ENCODE peak calls at places on chromosomes 1 and 21, in five cellular contexts. K is mesendoderm; M is RWPE1; T is neural crest cell; S is activated CD4-positive, alpha-beta memory T cell treated with anti-CD3 and anti-CD28 coated beads, Interleukin-2, amount 10 ng/mL, durations not matched to agents 7 days and 5 days. F is an unnamed sample.

GRCh38 chr1:174726880-174727585 is 272.7 kb upstream of the CACYBP start:
- DNase-seq in K (no peak), S (no peak), M (no peak), T (no peak), F (no peak)

GRCh38 chr1:21655748-21656147 is 13.4 kb downstream of the RAP1GAP start:
- DNase-seq in T (no peak), M (peak; percentile 63), K (peak; percentile 87), S (no peak), F (peak; percentile 67)

GRCh38 chr1:62918706-62919105 is 134.8 kb downstream of the ATG4C start:
- DNase-seq in S (no peak), T (no peak), K (no peak), M (no peak), F (no peak)

GRCh38 chr21:31342328-31342727 is 1.7 kb downstream of the TIAM1 start:
- DNase-seq in K (no peak), M (no peak), S (no peak), T (no peak), F (no peak)

GRCh38 chr1:27538793-27539192 is 48.8 kb upstream of the WASF2 start:
- DNase-seq in M (peak; percentile 75), K (peak; percentile 90), S (no peak), T (no peak), F (no peak)

GRCh38 chr21:44299085-44299457 is 782 bp upstream of the PFKL start:
- DNase-seq in T (no peak), K (no peak), S (no peak), M (no peak), F (no peak)

GRCh38 chr1:212228591-212229119 is 56.6 kb upstream of the PPP2R5A start:
- DNase-seq in K (no peak), S (no peak), T (no peak), M (no peak), F (no peak)

GRCh38 chr1:112697781-112698201 is 9.1 kb downstream of the RHOC start:
- DNase-seq in M (no peak), S (no peak), T (no peak), K (no peak), F (no peak)

GRCh38 chr1:200409203-200409760 is 554 bp downstream of the ZNF281 start:
- DNase-seq in T (no peak), M (no peak), S (peak; percentile 53), K (peak; percentile 64), F (peak; percentile 61)

GRCh38 chr1:157968951-157969350 is 24.5 kb upstream of the KIRREL1 start:
- DNase-seq in K (no peak), S (no peak), M (peak; percentile 82), T (no peak), F (no peak)

GRCh38 chr21:29496337-29496736 is 197.6 kb downstream of the BACH1 start:
- DNase-seq in T (no peak), S (no peak), M (no peak), K (no peak), F (no peak)

GRCh38 chr1:65846911-65847310 is 54.2 kb downstream of the PDE4B start:
- DNase-seq in K (no peak), S (no peak), M (no peak), T (no peak), F (no peak)

GRCh38 chr1:25774921-25775774 is 24.8 kb upstream of the SELENON start:
- DNase-seq in M (no peak), T (no peak), K (no peak), S (peak; percentile 78), F (no peak)

GRCh38 chr1:90833497-90834087 is 116.5 kb upstream of the BARHL2 start:
- DNase-seq in M (no peak), K (peak; percentile 67), S (no peak), T (no peak), F (no peak)

GRCh38 chr1:118479351-118479750 is 294.3 kb upstream of the SPAG17 start:
- DNase-seq in S (no peak), M (no peak), K (no peak), T (no peak), F (no peak)

GRCh38 chr1:54716299-54717047 is 812 bp downstream of the TTC4 start:
- DNase-seq in K (no peak), S (no peak), T (no peak), M (peak; percentile 50), F (no peak)

GRCh38 chr1:59061876-59062275 is 235.0 kb upstream of the FGGY start:
- DNase-seq in S (no peak), K (peak; percentile 45), M (no peak), T (no peak), F (no peak)

GRCh38 chr1:32903991-32904776 is 3.0 kb upstream of the TMEM54 start:
- DNase-seq in K (no peak), M (no peak), T (no peak), S (no peak), F (no peak)

GRCh38 chr1:56034222-56034621 is 545.1 kb downstream of the PLPP3 start:
- DNase-seq in S (no peak), M (no peak), K (no peak), T (no peak), F (no peak)

GRCh38 chr1:110309768-110310167 is 29.4 kb upstream of the RBM15 start:
- DNase-seq in M (no peak), S (no peak), T (no peak), K (no peak), F (no peak)

GRCh38 chr1:50981741-50982140 is 11.7 kb downstream of the CDKN2C start:
- DNase-seq in K (no peak), S (no peak), M (no peak), T (no peak), F (no peak)

GRCh38 chr1:100494393-100495084 is 43.4 kb upstream of the GPR88 start:
- DNase-seq in M (no peak), K (no peak), T (no peak), S (no peak), F (no peak)

GRCh38 chr1:202018476-202019234 is 8.3 kb downstream of the ELF3 start:
- DNase-seq in S (no peak), M (peak; percentile 75), K (peak; percentile 43), T (no peak), F (no peak)

GRCh38 chr1:235401251-235401650 is 34.0 kb downstream of the TBCE start:
- DNase-seq in K (no peak), S (no peak), T (no peak), M (no peak), F (no peak)

GRCh38 chr1:207997486-207998268 is 86.8 kb upstream of the CD34 start:
- DNase-seq in M (peak; percentile 68), T (peak; percentile 71), S (peak; percentile 58), K (peak; percentile 75), F (peak; percentile 75)

GRCh38 chr1:66853379-66853778 is 52.3 kb upstream of the INSL5 start:
- DNase-seq in K (no peak), M (no peak), S (no peak), T (no peak), F (no peak)

GRCh38 chr1:166133276-166133841 is 33.4 kb downstream of the FAM78B start:
- DNase-seq in S (no peak), K (peak; percentile 29), M (no peak), T (no peak), F (no peak)